ENCODE peak calls at places on chromosomes 11 and 22, in seven cellular contexts. O is psoas muscle; T is vagina; U is cardiac muscle cell; H is CD4-positive, CD25-positive, alpha-beta regulatory T cell; C is GM23248; L is neuronal stem cell. J is an unnamed sample. For H3K4me1, the result is how much of the 10 kb centered on the place peaks cover.

GRCh38 chr22:48856308-48856615 is 971.4 kb downstream of the BRD1 start:
- DNase-seq in L (no peak), O (no peak), U (no peak), T (no peak), H (no peak), C (no peak), J (no peak)

GRCh38 chr22:31139066-31139465 is 1.2 kb downstream of the PLA2G3 start:
- DNase-seq in U (no peak), O (no peak), L (no peak), T (no peak), H (no peak), C (no peak), J (no peak)

GRCh38 chr22:43345761-43346261 is 2.6 kb upstream of the SCUBE1 start:
- DNase-seq in C (peak), L (no peak), O (no peak), U (no peak), H (no peak), T (no peak), J (no peak)

GRCh38 chr11:7514099-7514725 is 413 bp downstream of the PPFIBP2 start:
- DNase-seq in H (no peak), T (no peak), L (no peak), U (no peak), O (peak), C (peak), J (no peak)

GRCh38 chr11:132632641-132633124 is 899.6 kb downstream of the OPCML start:
- DNase-seq in L (no peak), U (peak), C (peak), H (no peak), T (no peak), O (no peak), J (no peak)

GRCh38 chr11:18632841-18633240 is 1.3 kb downstream of the SPTY2D1 start:
- DNase-seq in C (peak), U (no peak), O (no peak), L (no peak), T (no peak), H (no peak), J (no peak)

GRCh38 chr11:17770048-17770652 is 35.6 kb downstream of the KCNC1 start:
- DNase-seq in L (no peak), O (no peak), H (no peak), C (no peak), T (no peak), U (no peak), J (no peak)

GRCh38 chr22:20573830-20574615 is 66.6 kb downstream of the MED15 start:
- DNase-seq in T (no peak), H (no peak), O (no peak), C (no peak), U (no peak), L (no peak), J (no peak)

GRCh38 chr11:45399166-45399565 is 113.0 kb upstream of the SYT13 start:
- DNase-seq in H (no peak), T (no peak), O (no peak), L (no peak), U (no peak), C (no peak), J (no peak)

GRCh38 chr22:28015676-28016601 is 96.9 kb upstream of the PITPNB start:
- DNase-seq in H (no peak), C (no peak), U (peak), L (no peak), T (no peak), O (peak), J (no peak)

GRCh38 chr11:78336877-78337553 is 80.6 kb downstream of the GAB2 start:
- DNase-seq in C (no peak), U (no peak), O (no peak), H (no peak), T (no peak), L (no peak), J (no peak)

GRCh38 chr11:116879789-116880402 is 42.5 kb upstream of the APOA1 start:
- DNase-seq in L (peak), T (no peak), U (peak), C (peak), H (no peak), O (no peak), J (no peak)

GRCh38 chr22:39136317-39136716 is 16.2 kb downstream of the CBX7 start:
- DNase-seq in H (no peak), L (no peak), O (no peak), U (no peak), C (no peak), T (no peak), J (no peak)

GRCh38 chr22:41526802-41527799 is 17.2 kb downstream of the POLR3H start:
- DNase-seq in O (peak), T (no peak), U (peak), L (no peak), C (peak), H (peak), J (peak)

GRCh38 chr22:37169412-37169811 is 18.6 kb downstream of the C1QTNF6 start:
- DNase-seq in H (no peak), L (no peak), O (no peak), T (no peak), U (no peak), C (no peak), J (no peak)

GRCh38 chr22:50167689-50168489 is 2.6 kb upstream of the PANX2 start:
- DNase-seq in T (no peak), H (no peak), C (no peak), L (no peak), U (no peak), O (no peak), J (no peak)

GRCh38 chr11:64207247-64208085 is 945 bp downstream of the FERMT3 start:
- DNase-seq in C (peak), L (no peak), H (peak), U (peak), O (peak), T (no peak), J (peak)

GRCh38 chr11:111417011-111417765 is 38.1 kb upstream of the POU2AF1 start:
- DNase-seq in O (no peak), U (no peak), C (no peak), L (no peak), H (no peak), T (no peak), J (no peak)

GRCh38 chr11:118305726-118306125 is 1.2 kb downstream of the CD3E start:
- DNase-seq in C (no peak), O (no peak), T (no peak), L (no peak), U (no peak), H (no peak), J (peak)

GRCh38 chr11:118304227-118304808 is at the start of gene CD3E:
- DNase-seq in T (no peak), H (peak), L (no peak), O (no peak), C (no peak), U (no peak), J (peak)

GRCh38 chr11:118304809-118305248 is 299 bp downstream of the CD3E start:
- DNase-seq in O (no peak), U (no peak), C (no peak), T (no peak), L (no peak), H (no peak), J (no peak)

GRCh38 chr11:118310271-118310670 is 5.7 kb downstream of the CD3E start:
- DNase-seq in L (no peak), O (no peak), H (no peak), C (no peak), T (no peak), U (no peak), J (no peak)

GRCh38 chr11:118306556-118306955 is 2.0 kb downstream of the CD3E start:
- DNase-seq in T (no peak), O (no peak), L (no peak), H (no peak), U (peak), C (peak), J (peak)
- H3K4me1 ChIP-seq in T (under half), O (under half), L (under half), H (half or more), U (under half), C (under half), J (half or more)

GRCh38 chr11:6205366-6205765 is at the start of gene C11orf42:
- DNase-seq in C (no peak), H (no peak), L (no peak), O (no peak), U (no peak), T (no peak), J (no peak)

GRCh38 chr11:6209801-6210200 is 4.4 kb downstream of the C11orf42 start:
- DNase-seq in H (no peak), L (no peak), C (no peak), O (no peak), T (no peak), U (no peak), J (no peak)

GRCh38 chr11:6206456-6207180 is 1.3 kb downstream of the C11orf42 start:
- DNase-seq in O (no peak), L (no peak), H (no peak), U (no peak), C (no peak), T (no peak), J (no peak)

GRCh38 chr11:6214530-6214929 is 9.2 kb downstream of the C11orf42 start:
- DNase-seq in L (no peak), U (no peak), C (no peak), T (no peak), H (no peak), O (no peak), J (no peak)

GRCh38 chr11:6210274-6210955 is 5.1 kb downstream of the C11orf42 start:
- DNase-seq in L (no peak), T (no peak), H (no peak), O (no peak), C (peak), U (no peak), J (no peak)
- H3K27ac ChIP-seq in L (no peak), T (no peak), H (no peak), O (no peak), C (no peak), U (no peak), J (no peak)

DNA sequence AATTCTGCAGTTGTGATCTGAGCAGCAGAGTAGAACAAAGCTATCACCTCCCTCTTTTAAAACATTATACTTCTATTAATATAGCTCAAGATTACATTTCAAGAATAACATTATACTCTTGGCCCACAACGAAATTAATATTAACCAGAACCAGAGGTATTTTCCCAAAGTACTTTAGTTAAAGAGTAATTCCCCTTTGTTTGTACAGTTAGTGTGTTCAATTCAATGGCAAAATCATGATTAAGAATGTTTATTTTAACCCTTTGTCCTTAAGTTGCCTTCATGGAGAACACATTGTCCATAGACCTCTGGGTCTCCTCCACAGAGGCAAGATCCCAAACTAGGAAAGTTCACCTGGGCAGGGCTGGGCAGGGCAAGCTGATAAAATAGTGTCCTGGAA is 88.0 kb upstream of the CSNK2A3 start:
- DNase-seq in U (no peak), T (no peak), C (no peak), L (no peak), O (no peak), H (no peak), J (no peak)
- H3K4me1 ChIP-seq in U (under half), T (under half), C (under half), L (under half), O (under half), H (under half), J (under half)

DNA sequence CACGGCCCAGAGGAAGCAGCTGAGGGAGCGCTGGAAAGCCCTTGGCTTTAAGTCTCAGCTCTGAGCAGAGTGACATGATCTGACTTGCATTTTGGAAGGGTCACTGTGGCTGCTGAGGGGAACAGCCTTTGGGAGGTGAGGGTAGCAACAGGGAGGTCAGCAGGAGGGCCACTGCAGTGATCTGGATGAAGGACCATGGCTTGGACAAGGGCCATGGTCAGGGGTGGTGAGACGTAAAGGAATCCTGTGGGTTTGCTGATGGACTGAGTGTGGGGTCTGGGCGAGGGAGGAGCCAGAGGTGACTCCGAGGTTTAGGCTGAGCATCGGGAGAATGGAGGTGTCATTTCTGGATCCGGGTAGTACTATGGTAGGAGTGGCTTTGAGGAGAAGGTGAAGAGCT is 33.3 kb downstream of the SGSM3 start:
- DNase-seq in C (no peak), T (no peak), O (no peak), H (no peak), L (no peak), U (no peak), J (no peak)
- H3K27ac ChIP-seq in C (no peak), T (no peak), O (no peak), H (no peak), L (no peak), U (no peak), J (no peak)

GRCh38 chr11:126336065-126336464 is 19.4 kb upstream of the ST3GAL4 start:
- DNase-seq in T (no peak), U (no peak), O (no peak), L (no peak), C (no peak), H (no peak), J (no peak)

GRCh38 chr11:126336646-126337045 is 18.8 kb upstream of the ST3GAL4 start:
- DNase-seq in O (no peak), T (no peak), L (no peak), U (peak), H (no peak), C (no peak), J (no peak)

GRCh38 chr11:126333142-126333541 is 22.3 kb upstream of the ST3GAL4 start:
- DNase-seq in L (no peak), C (no peak), U (no peak), O (no peak), T (no peak), H (no peak), J (no peak)

GRCh38 chr11:126335463-126335760 is 20.1 kb upstream of the ST3GAL4 start:
- DNase-seq in T (no peak), U (no peak), L (no peak), C (no peak), O (no peak), H (no peak), J (no peak)

GRCh38 chr11:126334665-126335462 is 20.6 kb upstream of the ST3GAL4 start:
- DNase-seq in T (no peak), U (no peak), H (no peak), L (no peak), O (no peak), C (peak), J (no peak)
- H3K4me1 ChIP-seq in T (under half), U (under half), H (under half), L (under half), O (under half), C (under half), J (under half)

J was measured in CD8-positive, alpha-beta T cell.